ENCODE peak calls at places on chromosomes 5 and 9, in six cellular contexts. Z is uterus, V is transverse colon, S is gastrocnemius medialis, Y is HCT116, C is heart left ventricle. J is an unnamed sample.

GRCh38 chr5:7814816-7815215 is 36.1 kb downstream of the CFAP90 start:
- DNase-seq in Z (no peak), V (no peak), S (no peak), Y (no peak), C (no peak), J (no peak)

GRCh38 chr9:136201609-136202448 is 3.1 kb downstream of the LHX3 start:
- DNase-seq in Z (no peak), V (no peak), S (no peak), Y (no peak), C (no peak), J (no peak)

GRCh38 chr5:77322406-77322805 is 111.9 kb downstream of the PDE8B start:
- DNase-seq in Z (no peak), V (no peak), S (no peak), Y (no peak), C (no peak), J (no peak)

GRCh38 chr5:66849803-66850202 is 253.6 kb downstream of the MAST4 start:
- DNase-seq in Z (no peak), V (no peak), S (no peak), Y (no peak), C (no peak), J (no peak)

GRCh38 chr5:173029499-173029921 is 26.6 kb upstream of the CREBRF start:
- DNase-seq in Z (no peak), V (no peak), S (no peak), Y (no peak), C (no peak), J (no peak)

GRCh38 chr5:157076558-157076957 is 17.6 kb upstream of the HAVCR1 start:
- DNase-seq in Z (no peak), V (no peak), S (no peak), Y (no peak), C (no peak), J (no peak)

GRCh38 chr9:16032799-16033198 is 480.0 kb downstream of the CCDC171 start:
- DNase-seq in Z (no peak), V (no peak), S (no peak), Y (peak; percentile 10), C (no peak), J (no peak)

GRCh38 chr5:79961731-79962579 is 29.1 kb downstream of the MTX3 start:
- DNase-seq in Z (no peak), V (no peak), S (no peak), Y (no peak), C (no peak), J (no peak)

GRCh38 chr9:114387678-114388431 is at the start of gene AKNA:
- DNase-seq in Z (peak; percentile 80), V (peak; percentile 86), S (peak; percentile 52), Y (no peak), C (peak; percentile 78), J (peak; percentile 70)

GRCh38 chr5:144237851-144238250 is 67.2 kb downstream of the KCTD16 start:
- DNase-seq in Z (no peak), V (no peak), S (no peak), Y (no peak), C (no peak), J (no peak)

GRCh38 chr9:119026120-119026519 is 343.1 kb downstream of the BRINP1 start:
- DNase-seq in Z (no peak), V (peak; percentile 8), S (peak; percentile 37), Y (no peak), C (peak; percentile 47), J (no peak)

GRCh38 chr9:17847908-17848307 is 269.0 kb downstream of the SH3GL2 start:
- DNase-seq in Z (no peak), V (no peak), S (no peak), Y (no peak), C (no peak), J (no peak)

GRCh38 chr9:81557957-81558791 is 131.2 kb downstream of the TLE1 start:
- DNase-seq in Z (peak; percentile 52), V (no peak), S (no peak), Y (no peak), C (no peak), J (no peak)

GRCh38 chr5:158407801-158408200 is 548.9 kb upstream of the CLINT1 start:
- DNase-seq in Z (no peak), V (no peak), S (no peak), Y (no peak), C (no peak), J (no peak)

GRCh38 chr5:158410976-158411375 is 552.0 kb upstream of the CLINT1 start:
- DNase-seq in Z (no peak), V (no peak), S (no peak), Y (no peak), C (no peak), J (no peak)

GRCh38 chr5:158413125-158413680 is 554.3 kb upstream of the CLINT1 start:
- DNase-seq in Z (no peak), V (no peak), S (no peak), Y (no peak), C (no peak), J (no peak)

GRCh38 chr5:158406884-158407790 is 548.2 kb upstream of the CLINT1 start:
- DNase-seq in Z (no peak), V (no peak), S (no peak), Y (no peak), C (no peak), J (no peak)

DNA sequence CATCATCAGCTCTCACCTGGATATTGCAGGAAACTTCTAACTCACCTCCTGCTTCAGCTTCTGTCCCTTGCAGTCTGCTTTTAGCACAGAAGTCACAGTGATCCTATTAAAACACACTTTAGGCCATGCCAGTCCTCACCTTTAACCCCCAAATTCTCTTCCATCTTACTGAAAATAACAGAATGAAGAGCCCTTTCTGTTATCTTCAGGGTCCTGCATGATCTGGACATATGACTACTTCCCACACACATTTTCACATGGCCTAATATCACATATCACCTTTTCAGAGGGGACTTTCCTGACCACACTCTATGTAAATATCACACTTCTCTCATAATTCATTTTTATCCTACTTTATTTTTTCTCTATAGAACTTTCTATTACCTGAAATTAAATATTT is 550.6 kb upstream of the CLINT1 start:
- DNase-seq in Z (no peak), V (no peak), S (no peak), Y (no peak), C (no peak), J (no peak)
- TF ChIP-seq POLR2A in Z (no peak), V (no peak), S (no peak), Y (no peak), C (no peak), J (no peak)

GRCh38 chr5:179533024-179533423 is 17.3 kb upstream of the RUFY1 start:
- DNase-seq in Z (no peak), V (no peak), S (no peak), Y (no peak), C (no peak), J (no peak)

GRCh38 chr5:179526978-179527377 is 23.4 kb upstream of the RUFY1 start:
- DNase-seq in Z (no peak), V (no peak), S (no peak), Y (no peak), C (no peak), J (no peak)

GRCh38 chr5:179533907-179534306 is 16.4 kb upstream of the RUFY1 start:
- DNase-seq in Z (no peak), V (no peak), S (no peak), Y (no peak), C (no peak), J (no peak)

GRCh38 chr5:179534431-179534830 is 15.9 kb upstream of the RUFY1 start:
- DNase-seq in Z (no peak), V (no peak), S (no peak), Y (no peak), C (no peak), J (peak; percentile 29)

GRCh38 chr5:179530069-179530998 is 20.0 kb upstream of the RUFY1 start:
- DNase-seq in Z (peak; percentile 58), V (peak; percentile 72), S (peak; percentile 19), Y (no peak), C (peak; percentile 82), J (peak; percentile 68)
- TF ChIP-seq CTCF in Z (peak; percentile 24), V (no peak), S (peak; percentile 22), Y (no peak), C (peak; percentile 24), J (peak; percentile 37)

DNA sequence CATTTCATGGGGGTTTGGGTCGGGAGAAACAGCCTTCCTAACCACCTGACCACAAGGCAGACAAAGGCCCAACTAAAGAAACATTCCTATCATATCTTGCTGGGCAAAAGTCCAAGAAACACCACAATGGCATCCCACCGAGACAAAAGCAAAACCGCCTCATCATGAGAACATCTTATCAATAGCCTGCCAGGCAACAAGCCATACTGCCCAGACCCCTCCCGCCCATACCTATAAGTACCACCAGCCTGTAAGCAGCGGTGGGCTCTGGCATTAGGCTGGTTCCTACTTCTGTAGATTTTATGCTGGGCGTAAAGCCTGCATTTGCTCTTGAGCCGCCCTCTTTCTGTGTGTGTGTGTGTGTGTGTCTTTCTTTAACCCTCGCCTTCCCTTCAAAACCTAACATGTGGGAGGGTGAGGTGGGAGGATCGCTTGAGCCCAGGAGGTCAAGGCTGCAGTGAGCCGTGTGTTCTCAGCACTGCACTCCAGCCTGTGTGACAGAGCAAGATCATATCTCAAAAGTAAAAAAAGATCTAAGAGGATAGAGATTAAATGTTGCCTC is 56.9 kb downstream of the PDE6A start:
- DNase-seq in Z (no peak), V (no peak), S (no peak), Y (peak; percentile 12), C (no peak), J (no peak)
- H3K27ac ChIP-seq in Z (no peak overlapping the region), V (no peak overlapping the region), S (no peak overlapping the region), Y (no peak overlapping the region), C (no peak overlapping the region), J (no peak overlapping the region)

GRCh38 chr9:132773764-132774339 is 103.6 kb downstream of the GTF3C4 start:
- DNase-seq in Z (no peak), V (no peak), S (no peak), Y (no peak), C (no peak), J (no peak)

GRCh38 chr9:132773093-132773492 is 102.8 kb downstream of the GTF3C4 start:
- DNase-seq in Z (no peak), V (no peak), S (no peak), Y (no peak), C (no peak), J (no peak)

GRCh38 chr9:132768932-132769894 is 98.9 kb downstream of the GTF3C4 start:
- DNase-seq in Z (peak; percentile 38), V (peak; percentile 66), S (no peak), Y (no peak), C (peak; percentile 46), J (peak; percentile 55)

GRCh38 chr9:132770775-132771310 is 100.6 kb downstream of the GTF3C4 start:
- DNase-seq in Z (no peak), V (no peak), S (no peak), Y (no peak), C (no peak), J (no peak)

DNA sequence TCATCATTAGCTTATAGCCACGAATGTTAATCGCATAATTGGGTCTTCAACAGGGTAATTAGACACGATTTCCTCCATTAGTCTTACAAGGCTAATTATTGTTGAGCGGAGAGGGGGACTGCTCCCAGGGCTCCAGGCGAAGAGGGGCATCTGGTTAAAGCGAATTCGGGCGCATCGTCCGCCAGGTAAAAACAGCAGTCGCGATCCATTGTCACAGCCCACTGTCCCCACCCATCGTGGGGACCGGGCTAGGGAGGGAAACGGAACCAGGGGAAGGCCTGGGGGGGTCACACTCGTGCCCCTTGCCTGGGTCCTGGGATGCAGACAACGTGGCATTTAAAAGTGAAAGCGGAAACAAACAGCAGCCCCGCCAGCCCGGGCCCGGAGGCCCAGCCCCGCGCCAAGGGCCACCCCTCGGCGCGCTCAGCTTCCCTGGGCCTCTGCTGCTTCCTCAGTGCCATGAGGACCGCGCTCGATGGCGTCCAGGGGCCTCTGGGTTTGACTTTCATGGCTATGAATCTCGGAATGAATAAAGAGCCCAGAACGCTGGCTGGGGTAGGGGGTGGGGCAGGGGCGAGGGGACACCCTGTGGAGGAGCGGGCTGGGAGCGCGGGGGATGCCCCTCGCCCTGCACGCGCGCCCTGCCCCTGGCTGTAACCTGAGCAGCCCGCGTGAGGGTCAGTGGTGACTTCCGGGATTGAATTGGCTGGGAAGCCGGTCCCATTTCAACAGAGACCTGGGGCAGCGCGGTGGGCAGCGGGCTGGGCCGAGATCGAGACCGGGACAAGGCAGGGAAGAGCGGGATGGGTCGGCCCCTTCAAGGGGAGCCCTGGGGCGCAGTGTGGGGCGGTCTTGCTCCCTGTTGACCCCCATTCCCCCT is 99.9 kb downstream of the GTF3C4 start:
- DNase-seq in Z (peak; percentile 38), V (peak; percentile 80), S (no peak), Y (no peak), C (peak; percentile 59), J (peak; percentile 72)
- TF ChIP-seq POLR2A in Z (peak; percentile 28), V (peak; percentile 48), S (no peak), Y (no peak), C (no peak), J (peak; percentile 38)